ENCODE peak calls at places on chromosomes 3 and 15, in eight cellular contexts. One of them, this sample, is unnamed.

GRCh38 chr15:69525543-69525942 is 72.9 kb downstream of the RPLP1 start:
- DNase-seq in mesothelial cell of epicardium: no peak
- DNase-seq in AG04450: no peak
- DNase-seq in tibial artery: no peak
- DNase-seq in astrocyte of the spinal cord: no peak
- DNase-seq in IMR-90: no peak
- DNase-seq in hepatocyte: no peak
- DNase-seq in glutamatergic neuron: no peak
- DNase-seq in this sample: no peak

GRCh38 chr3:133987933-133988484 is 41.7 kb downstream of the SLCO2A1 start:
- DNase-seq in mesothelial cell of epicardium: no peak
- DNase-seq in AG04450: no peak
- DNase-seq in tibial artery: no peak
- DNase-seq in astrocyte of the spinal cord: no peak
- DNase-seq in IMR-90: no peak
- DNase-seq in hepatocyte: no peak
- DNase-seq in glutamatergic neuron: no peak
- DNase-seq in this sample: no peak

GRCh38 chr3:134294302-134294925 is 43.8 kb upstream of the RYK start:
- DNase-seq in mesothelial cell of epicardium: no peak
- DNase-seq in AG04450: no peak
- DNase-seq in tibial artery: no peak
- DNase-seq in astrocyte of the spinal cord: no peak
- DNase-seq in IMR-90: no peak
- DNase-seq in hepatocyte: no peak
- DNase-seq in glutamatergic neuron: no peak
- DNase-seq in this sample: no peak

GRCh38 chr3:42979044-42979962 is at the start of gene GASK1A:
- DNase-seq in mesothelial cell of epicardium: no peak
- DNase-seq in AG04450: no peak
- DNase-seq in tibial artery: peak
- DNase-seq in astrocyte of the spinal cord: peak
- DNase-seq in IMR-90: no peak
- DNase-seq in hepatocyte: peak
- DNase-seq in glutamatergic neuron: peak
- DNase-seq in this sample: no peak

GRCh38 chr3:107910713-107911259 is 180.0 kb downstream of the CD47 start:
- DNase-seq in mesothelial cell of epicardium: no peak
- DNase-seq in AG04450: no peak
- DNase-seq in tibial artery: no peak
- DNase-seq in astrocyte of the spinal cord: no peak
- DNase-seq in IMR-90: no peak
- DNase-seq in hepatocyte: no peak
- DNase-seq in glutamatergic neuron: no peak
- DNase-seq in this sample: no peak

GRCh38 chr15:29822100-29822684 is at the start of gene TJP1:
- DNase-seq in mesothelial cell of epicardium: peak
- DNase-seq in AG04450: peak
- DNase-seq in tibial artery: peak
- DNase-seq in astrocyte of the spinal cord: peak
- DNase-seq in IMR-90: peak
- DNase-seq in hepatocyte: peak
- DNase-seq in glutamatergic neuron: peak
- DNase-seq in this sample: no peak

GRCh38 chr3:37667359-37667758 is 194.3 kb upstream of the CTDSPL start:
- DNase-seq in mesothelial cell of epicardium: no peak
- DNase-seq in AG04450: no peak
- DNase-seq in tibial artery: no peak
- DNase-seq in astrocyte of the spinal cord: no peak
- DNase-seq in IMR-90: no peak
- DNase-seq in hepatocyte: no peak
- DNase-seq in glutamatergic neuron: no peak
- DNase-seq in this sample: no peak

GRCh38 chr15:75947117-75947516 is 43.4 kb downstream of the FBXO22 start:
- DNase-seq in mesothelial cell of epicardium: no peak
- DNase-seq in AG04450: peak
- DNase-seq in tibial artery: no peak
- DNase-seq in astrocyte of the spinal cord: peak
- DNase-seq in IMR-90: peak
- DNase-seq in hepatocyte: no peak
- DNase-seq in glutamatergic neuron: no peak
- DNase-seq in this sample: no peak

GRCh38 chr15:60708684-60709083 is 229.7 kb upstream of the ICE2 start:
- DNase-seq in mesothelial cell of epicardium: no peak
- DNase-seq in AG04450: peak
- DNase-seq in tibial artery: no peak
- DNase-seq in astrocyte of the spinal cord: peak
- DNase-seq in IMR-90: peak
- DNase-seq in hepatocyte: no peak
- DNase-seq in glutamatergic neuron: no peak
- DNase-seq in this sample: no peak

GRCh38 chr3:187014417-187014864 is 84.1 kb downstream of the ST6GAL1 start:
- DNase-seq in mesothelial cell of epicardium: no peak
- DNase-seq in AG04450: no peak
- DNase-seq in tibial artery: peak
- DNase-seq in astrocyte of the spinal cord: no peak
- DNase-seq in IMR-90: peak
- DNase-seq in hepatocyte: no peak
- DNase-seq in glutamatergic neuron: no peak
- DNase-seq in this sample: no peak

GRCh38 chr3:129063841-129064482 is 3.4 kb downstream of the GP9 start:
- DNase-seq in mesothelial cell of epicardium: no peak
- DNase-seq in AG04450: no peak
- DNase-seq in tibial artery: no peak
- DNase-seq in astrocyte of the spinal cord: no peak
- DNase-seq in IMR-90: no peak
- DNase-seq in hepatocyte: no peak
- DNase-seq in glutamatergic neuron: no peak
- DNase-seq in this sample: no peak

GRCh38 chr3:122421101-122421500 is 5.2 kb upstream of the WDR5B start:
- DNase-seq in mesothelial cell of epicardium: no peak
- DNase-seq in AG04450: no peak
- DNase-seq in tibial artery: no peak
- DNase-seq in astrocyte of the spinal cord: no peak
- DNase-seq in IMR-90: no peak
- DNase-seq in hepatocyte: no peak
- DNase-seq in glutamatergic neuron: no peak
- DNase-seq in this sample: no peak

GRCh38 chr3:128112406-128112968 is 11.1 kb downstream of the RUVBL1 start:
- DNase-seq in mesothelial cell of epicardium: no peak
- DNase-seq in AG04450: peak
- DNase-seq in tibial artery: no peak
- DNase-seq in astrocyte of the spinal cord: peak
- DNase-seq in IMR-90: peak
- DNase-seq in hepatocyte: peak
- DNase-seq in glutamatergic neuron: no peak
- DNase-seq in this sample: no peak

DNA sequence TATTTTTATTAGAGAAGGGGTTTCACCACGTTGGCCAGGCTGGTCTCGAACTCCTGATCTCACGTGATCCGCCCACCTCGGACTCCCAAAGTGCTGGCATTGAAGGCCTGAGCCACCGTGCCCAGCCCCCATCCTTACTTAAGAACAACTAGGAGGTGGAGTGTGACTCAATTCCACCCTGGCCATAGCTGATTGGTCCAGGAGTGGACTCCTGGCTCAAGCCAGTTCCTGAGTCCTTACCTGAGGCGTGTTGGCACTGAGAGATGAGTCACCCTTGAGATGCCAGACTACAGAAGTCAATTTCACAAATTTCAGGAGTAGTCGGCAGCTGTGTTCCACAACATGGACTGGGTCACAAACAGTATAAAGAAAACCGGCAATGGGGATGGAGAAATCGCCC is 124.2 kb downstream of the SHQ1 start:
- DNase-seq in mesothelial cell of epicardium: no peak
- DNase-seq in AG04450: no peak
- DNase-seq in tibial artery: no peak
- DNase-seq in astrocyte of the spinal cord: no peak
- DNase-seq in IMR-90: no peak
- DNase-seq in hepatocyte: no peak
- DNase-seq in glutamatergic neuron: no peak
- DNase-seq in this sample: no peak
- TF ChIP-seq CTCF in mesothelial cell of epicardium: no peak
- TF ChIP-seq CTCF in AG04450: no peak
- TF ChIP-seq CTCF in tibial artery: no peak
- TF ChIP-seq CTCF in astrocyte of the spinal cord: no peak
- TF ChIP-seq CTCF in IMR-90: no peak
- TF ChIP-seq CTCF in hepatocyte: no peak
- TF ChIP-seq CTCF in glutamatergic neuron: no peak
- TF ChIP-seq CTCF in this sample: no peak

GRCh38 chr15:96657096-96657495 is 326.6 kb downstream of the NR2F2 start:
- DNase-seq in mesothelial cell of epicardium: no peak
- DNase-seq in AG04450: no peak
- DNase-seq in tibial artery: no peak
- DNase-seq in astrocyte of the spinal cord: no peak
- DNase-seq in IMR-90: no peak
- DNase-seq in hepatocyte: no peak
- DNase-seq in glutamatergic neuron: no peak
- DNase-seq in this sample: no peak
- TF ChIP-seq CTCF in mesothelial cell of epicardium: peak
- TF ChIP-seq CTCF in AG04450: no peak
- TF ChIP-seq CTCF in tibial artery: no peak
- TF ChIP-seq CTCF in astrocyte of the spinal cord: no peak
- TF ChIP-seq CTCF in IMR-90: no peak
- TF ChIP-seq CTCF in hepatocyte: no peak
- TF ChIP-seq CTCF in glutamatergic neuron: no peak
- TF ChIP-seq CTCF in this sample: no peak

GRCh38 chr3:80556728-80557127 is 788.9 kb upstream of the ROBO1 start:
- DNase-seq in mesothelial cell of epicardium: no peak
- DNase-seq in AG04450: no peak
- DNase-seq in tibial artery: no peak
- DNase-seq in astrocyte of the spinal cord: no peak
- DNase-seq in IMR-90: no peak
- DNase-seq in hepatocyte: peak
- DNase-seq in glutamatergic neuron: no peak
- DNase-seq in this sample: no peak

GRCh38 chr3:80564391-80564790 is 796.6 kb upstream of the ROBO1 start:
- DNase-seq in mesothelial cell of epicardium: no peak
- DNase-seq in AG04450: no peak
- DNase-seq in tibial artery: no peak
- DNase-seq in astrocyte of the spinal cord: no peak
- DNase-seq in IMR-90: no peak
- DNase-seq in hepatocyte: no peak
- DNase-seq in glutamatergic neuron: no peak
- DNase-seq in this sample: no peak

GRCh38 chr3:80554304-80554703 is 786.5 kb upstream of the ROBO1 start:
- DNase-seq in mesothelial cell of epicardium: no peak
- DNase-seq in AG04450: no peak
- DNase-seq in tibial artery: no peak
- DNase-seq in astrocyte of the spinal cord: no peak
- DNase-seq in IMR-90: no peak
- DNase-seq in hepatocyte: no peak
- DNase-seq in glutamatergic neuron: no peak
- DNase-seq in this sample: no peak

GRCh38 chr3:80559701-80560100 is 791.9 kb upstream of the ROBO1 start:
- DNase-seq in mesothelial cell of epicardium: no peak
- DNase-seq in AG04450: no peak
- DNase-seq in tibial artery: no peak
- DNase-seq in astrocyte of the spinal cord: no peak
- DNase-seq in IMR-90: no peak
- DNase-seq in hepatocyte: no peak
- DNase-seq in glutamatergic neuron: no peak
- DNase-seq in this sample: no peak
- TF ChIP-seq CTCF in mesothelial cell of epicardium: no peak
- TF ChIP-seq CTCF in AG04450: no peak
- TF ChIP-seq CTCF in tibial artery: no peak
- TF ChIP-seq CTCF in astrocyte of the spinal cord: no peak
- TF ChIP-seq CTCF in IMR-90: no peak
- TF ChIP-seq CTCF in hepatocyte: no peak
- TF ChIP-seq CTCF in glutamatergic neuron: no peak
- TF ChIP-seq CTCF in this sample: no peak

GRCh38 chr3:196179380-196180308 is 31.6 kb downstream of the ZDHHC19 start:
- DNase-seq in mesothelial cell of epicardium: no peak
- DNase-seq in AG04450: peak
- DNase-seq in tibial artery: no peak
- DNase-seq in astrocyte of the spinal cord: peak
- DNase-seq in IMR-90: peak
- DNase-seq in hepatocyte: no peak
- DNase-seq in glutamatergic neuron: no peak
- DNase-seq in this sample: no peak
- TF ChIP-seq CTCF in mesothelial cell of epicardium: no peak
- TF ChIP-seq CTCF in AG04450: no peak
- TF ChIP-seq CTCF in tibial artery: no peak
- TF ChIP-seq CTCF in astrocyte of the spinal cord: no peak
- TF ChIP-seq CTCF in IMR-90: no peak
- TF ChIP-seq CTCF in hepatocyte: no peak
- TF ChIP-seq CTCF in glutamatergic neuron: no peak
- TF ChIP-seq CTCF in this sample: no peak

GRCh38 chr15:92595506-92596337 is 59.9 kb downstream of the FAM174B start:
- DNase-seq in mesothelial cell of epicardium: no peak
- DNase-seq in AG04450: no peak
- DNase-seq in tibial artery: peak
- DNase-seq in astrocyte of the spinal cord: no peak
- DNase-seq in IMR-90: no peak
- DNase-seq in hepatocyte: no peak
- DNase-seq in glutamatergic neuron: no peak
- DNase-seq in this sample: no peak
- TF ChIP-seq CTCF in mesothelial cell of epicardium: no peak
- TF ChIP-seq CTCF in AG04450: no peak
- TF ChIP-seq CTCF in tibial artery: no peak
- TF ChIP-seq CTCF in astrocyte of the spinal cord: no peak
- TF ChIP-seq CTCF in IMR-90: no peak
- TF ChIP-seq CTCF in hepatocyte: no peak
- TF ChIP-seq CTCF in glutamatergic neuron: no peak
- TF ChIP-seq CTCF in this sample: no peak